ENCODE peak calls at places on chromosomes 7 and 10, in seven cellular contexts. One of them, this sample, is unnamed.

GRCh38 chr7:87506243-87507180 is 31.0 kb upstream of the ABCB4 start:
- DNase-seq in left ventricle myocardium inferior: no peak
- DNase-seq in T-helper 1 cell: no peak
- DNase-seq in right atrium auricular region: no peak
- DNase-seq in memory B cell: no peak
- DNase-seq in mesendoderm: no peak
- DNase-seq in spleen: no peak
- DNase-seq in this sample: no peak

GRCh38 chr10:133236411-133237240 is 1.0 kb upstream of the VENTX start:
- DNase-seq in left ventricle myocardium inferior: no peak
- DNase-seq in T-helper 1 cell: no peak
- DNase-seq in right atrium auricular region: no peak
- DNase-seq in memory B cell: no peak
- DNase-seq in mesendoderm: no peak
- DNase-seq in spleen: no peak
- DNase-seq in this sample: no peak

GRCh38 chr10:98620503-98620902 is 173.8 kb upstream of the HPS1 start:
- DNase-seq in left ventricle myocardium inferior: no peak
- DNase-seq in T-helper 1 cell: no peak
- DNase-seq in right atrium auricular region: no peak
- DNase-seq in memory B cell: no peak
- DNase-seq in mesendoderm: peak; percentile 67
- DNase-seq in spleen: no peak
- DNase-seq in this sample: peak; percentile 52

GRCh38 chr10:76026931-76027330 is 595.5 kb downstream of the LRMDA start:
- DNase-seq in left ventricle myocardium inferior: no peak
- DNase-seq in T-helper 1 cell: no peak
- DNase-seq in right atrium auricular region: no peak
- DNase-seq in memory B cell: no peak
- DNase-seq in mesendoderm: peak; percentile 39
- DNase-seq in spleen: no peak
- DNase-seq in this sample: no peak

GRCh38 chr7:80623465-80624252 is 14.8 kb upstream of the CD36 start:
- DNase-seq in left ventricle myocardium inferior: no peak
- DNase-seq in T-helper 1 cell: no peak
- DNase-seq in right atrium auricular region: no peak
- DNase-seq in memory B cell: no peak
- DNase-seq in mesendoderm: peak; percentile 27
- DNase-seq in spleen: no peak
- DNase-seq in this sample: no peak

GRCh38 chr7:24716480-24717246 is 40.6 kb downstream of the GSDME start:
- DNase-seq in left ventricle myocardium inferior: no peak
- DNase-seq in T-helper 1 cell: no peak
- DNase-seq in right atrium auricular region: peak; percentile 18
- DNase-seq in memory B cell: no peak
- DNase-seq in mesendoderm: no peak
- DNase-seq in spleen: peak; percentile 51
- DNase-seq in this sample: no peak

GRCh38 chr7:78377532-78377931 is 579.0 kb downstream of the PHTF2 start:
- DNase-seq in left ventricle myocardium inferior: no peak
- DNase-seq in T-helper 1 cell: no peak
- DNase-seq in right atrium auricular region: no peak
- DNase-seq in memory B cell: no peak
- DNase-seq in mesendoderm: no peak
- DNase-seq in spleen: no peak
- DNase-seq in this sample: no peak

GRCh38 chr10:113399051-113399450 is 153.8 kb upstream of the HABP2 start:
- DNase-seq in left ventricle myocardium inferior: no peak
- DNase-seq in T-helper 1 cell: no peak
- DNase-seq in right atrium auricular region: no peak
- DNase-seq in memory B cell: no peak
- DNase-seq in mesendoderm: no peak
- DNase-seq in spleen: no peak
- DNase-seq in this sample: no peak

GRCh38 chr10:5157501-5157900 is 27.4 kb downstream of the AKR1C8 start:
- DNase-seq in left ventricle myocardium inferior: no peak
- DNase-seq in T-helper 1 cell: no peak
- DNase-seq in right atrium auricular region: no peak
- DNase-seq in memory B cell: no peak
- DNase-seq in mesendoderm: no peak
- DNase-seq in spleen: no peak
- DNase-seq in this sample: no peak

GRCh38 chr10:33337335-33337854 is 2.9 kb upstream of the NRP1 start:
- DNase-seq in left ventricle myocardium inferior: peak; percentile 31
- DNase-seq in T-helper 1 cell: no peak
- DNase-seq in right atrium auricular region: no peak
- DNase-seq in memory B cell: no peak
- DNase-seq in mesendoderm: peak; percentile 45
- DNase-seq in spleen: no peak
- DNase-seq in this sample: no peak

GRCh38 chr10:127694580-127695193 is 42.3 kb upstream of the FOXI2 start:
- DNase-seq in left ventricle myocardium inferior: no peak
- DNase-seq in T-helper 1 cell: no peak
- DNase-seq in right atrium auricular region: no peak
- DNase-seq in memory B cell: no peak
- DNase-seq in mesendoderm: peak; percentile 89
- DNase-seq in spleen: no peak
- DNase-seq in this sample: peak; percentile 72

GRCh38 chr10:100999742-101000601 is at the start of gene LZTS2:
- DNase-seq in left ventricle myocardium inferior: no peak
- DNase-seq in T-helper 1 cell: no peak
- DNase-seq in right atrium auricular region: no peak
- DNase-seq in memory B cell: no peak
- DNase-seq in mesendoderm: peak; percentile 58
- DNase-seq in spleen: peak; percentile 82
- DNase-seq in this sample: no peak

GRCh38 chr10:62501547-62501946 is 127.4 kb downstream of the ZNF365 start:
- DNase-seq in left ventricle myocardium inferior: no peak
- DNase-seq in T-helper 1 cell: no peak
- DNase-seq in right atrium auricular region: no peak
- DNase-seq in memory B cell: no peak
- DNase-seq in mesendoderm: no peak
- DNase-seq in spleen: no peak
- DNase-seq in this sample: no peak

GRCh38 chr10:115968236-115968635 is 304.8 kb downstream of the GFRA1 start:
- DNase-seq in left ventricle myocardium inferior: no peak
- DNase-seq in T-helper 1 cell: no peak
- DNase-seq in right atrium auricular region: no peak
- DNase-seq in memory B cell: no peak
- DNase-seq in mesendoderm: peak; percentile 32
- DNase-seq in spleen: no peak
- DNase-seq in this sample: no peak

GRCh38 chr10:132104471-132105301 is 38.9 kb downstream of the JAKMIP3 start:
- DNase-seq in left ventricle myocardium inferior: no peak
- DNase-seq in T-helper 1 cell: no peak
- DNase-seq in right atrium auricular region: peak; percentile 55
- DNase-seq in memory B cell: no peak
- DNase-seq in mesendoderm: no peak
- DNase-seq in spleen: peak; percentile 64
- DNase-seq in this sample: no peak

GRCh38 chr7:105787793-105788192 is 88.6 kb downstream of the ATXN7L1 start:
- DNase-seq in left ventricle myocardium inferior: no peak
- DNase-seq in T-helper 1 cell: no peak
- DNase-seq in right atrium auricular region: no peak
- DNase-seq in memory B cell: no peak
- DNase-seq in mesendoderm: no peak
- DNase-seq in spleen: no peak
- DNase-seq in this sample: no peak

GRCh38 chr7:101287032-101287431 is 34.6 kb downstream of the IFT22 start:
- DNase-seq in left ventricle myocardium inferior: no peak
- DNase-seq in T-helper 1 cell: no peak
- DNase-seq in right atrium auricular region: no peak
- DNase-seq in memory B cell: no peak
- DNase-seq in mesendoderm: no peak
- DNase-seq in spleen: no peak
- DNase-seq in this sample: no peak

GRCh38 chr7:127897704-127898454 is 133.4 kb downstream of the LRRC4 start:
- DNase-seq in left ventricle myocardium inferior: no peak
- DNase-seq in T-helper 1 cell: no peak
- DNase-seq in right atrium auricular region: no peak
- DNase-seq in memory B cell: no peak
- DNase-seq in mesendoderm: no peak
- DNase-seq in spleen: no peak
- DNase-seq in this sample: no peak

GRCh38 chr7:18849130-18849529 is 268.3 kb downstream of the TWIST1 start:
- DNase-seq in left ventricle myocardium inferior: no peak
- DNase-seq in T-helper 1 cell: no peak
- DNase-seq in right atrium auricular region: no peak
- DNase-seq in memory B cell: no peak
- DNase-seq in mesendoderm: no peak
- DNase-seq in spleen: no peak
- DNase-seq in this sample: no peak

GRCh38 chr10:59907918-59908807 is 1.8 kb upstream of the CCDC6 start:
- DNase-seq in left ventricle myocardium inferior: no peak
- DNase-seq in T-helper 1 cell: peak; percentile 33
- DNase-seq in right atrium auricular region: peak; percentile 84
- DNase-seq in memory B cell: peak; percentile 26
- DNase-seq in mesendoderm: peak; percentile 99
- DNase-seq in spleen: no peak
- DNase-seq in this sample: peak; percentile 93

GRCh38 chr10:3780766-3781457 is 4.1 kb downstream of the KLF6 start:
- DNase-seq in left ventricle myocardium inferior: no peak
- DNase-seq in T-helper 1 cell: no peak
- DNase-seq in right atrium auricular region: no peak
- DNase-seq in memory B cell: peak; percentile 45
- DNase-seq in mesendoderm: peak; percentile 26
- DNase-seq in spleen: peak; percentile 83
- DNase-seq in this sample: no peak

GRCh38 chr10:4984971-4985594 is 18.6 kb downstream of the AKR1C2 start:
- DNase-seq in left ventricle myocardium inferior: no peak
- DNase-seq in T-helper 1 cell: no peak
- DNase-seq in right atrium auricular region: no peak
- DNase-seq in memory B cell: no peak
- DNase-seq in mesendoderm: peak; percentile 49
- DNase-seq in spleen: no peak
- DNase-seq in this sample: no peak

GRCh38 chr10:131658476-131659110 is 242.2 kb upstream of the PPP2R2D start:
- DNase-seq in left ventricle myocardium inferior: no peak
- DNase-seq in T-helper 1 cell: no peak
- DNase-seq in right atrium auricular region: no peak
- DNase-seq in memory B cell: no peak
- DNase-seq in mesendoderm: no peak
- DNase-seq in spleen: peak; percentile 41
- DNase-seq in this sample: no peak

GRCh38 chr7:8594115-8594514 is 160.7 kb downstream of the NXPH1 start:
- DNase-seq in left ventricle myocardium inferior: no peak
- DNase-seq in T-helper 1 cell: no peak
- DNase-seq in right atrium auricular region: no peak
- DNase-seq in memory B cell: no peak
- DNase-seq in mesendoderm: no peak
- DNase-seq in spleen: no peak
- DNase-seq in this sample: no peak

GRCh38 chr7:101588131-101588935 is 40.8 kb downstream of the MYL10 start:
- DNase-seq in left ventricle myocardium inferior: no peak
- DNase-seq in T-helper 1 cell: no peak
- DNase-seq in right atrium auricular region: no peak
- DNase-seq in memory B cell: no peak
- DNase-seq in mesendoderm: no peak
- DNase-seq in spleen: no peak
- DNase-seq in this sample: no peak

GRCh38 chr7:134886353-134887057 is 99.8 kb upstream of the AGBL3 start:
- DNase-seq in left ventricle myocardium inferior: peak; percentile 62
- DNase-seq in T-helper 1 cell: no peak
- DNase-seq in right atrium auricular region: no peak
- DNase-seq in memory B cell: no peak
- DNase-seq in mesendoderm: peak; percentile 52
- DNase-seq in spleen: no peak
- DNase-seq in this sample: no peak

GRCh38 chr7:24728121-24728500 is 29.2 kb downstream of the GSDME start:
- DNase-seq in left ventricle myocardium inferior: no peak
- DNase-seq in T-helper 1 cell: no peak
- DNase-seq in right atrium auricular region: no peak
- DNase-seq in memory B cell: no peak
- DNase-seq in mesendoderm: no peak
- DNase-seq in spleen: no peak
- DNase-seq in this sample: no peak

GRCh38 chr7:154388412-154388811 is 336.2 kb downstream of the DPP6 start:
- DNase-seq in left ventricle myocardium inferior: no peak
- DNase-seq in T-helper 1 cell: no peak
- DNase-seq in right atrium auricular region: no peak
- DNase-seq in memory B cell: no peak
- DNase-seq in mesendoderm: no peak
- DNase-seq in spleen: no peak
- DNase-seq in this sample: no peak

GRCh38 chr7:55130554-55131198 is 111.9 kb downstream of the EGFR start:
- DNase-seq in left ventricle myocardium inferior: peak; percentile 55
- DNase-seq in T-helper 1 cell: no peak
- DNase-seq in right atrium auricular region: no peak
- DNase-seq in memory B cell: no peak
- DNase-seq in mesendoderm: no peak
- DNase-seq in spleen: no peak
- DNase-seq in this sample: no peak

GRCh38 chr7:66697451-66698438 is 42.8 kb upstream of the RABGEF1 start:
- DNase-seq in left ventricle myocardium inferior: peak; percentile 35
- DNase-seq in T-helper 1 cell: no peak
- DNase-seq in right atrium auricular region: no peak
- DNase-seq in memory B cell: no peak
- DNase-seq in mesendoderm: no peak
- DNase-seq in spleen: no peak
- DNase-seq in this sample: no peak

GRCh38 chr7:153567426-153567825 is 484.8 kb upstream of the DPP6 start:
- DNase-seq in left ventricle myocardium inferior: peak; percentile 59
- DNase-seq in T-helper 1 cell: no peak
- DNase-seq in right atrium auricular region: no peak
- DNase-seq in memory B cell: no peak
- DNase-seq in mesendoderm: no peak
- DNase-seq in spleen: no peak
- DNase-seq in this sample: no peak

GRCh38 chr7:67765481-67765880 is 768.8 kb downstream of the TYW1 start:
- DNase-seq in left ventricle myocardium inferior: no peak
- DNase-seq in T-helper 1 cell: no peak
- DNase-seq in right atrium auricular region: no peak
- DNase-seq in memory B cell: no peak
- DNase-seq in mesendoderm: no peak
- DNase-seq in spleen: no peak
- DNase-seq in this sample: no peak

GRCh38 chr7:82678716-82679115 is 235.1 kb upstream of the CACNA2D1 start:
- DNase-seq in left ventricle myocardium inferior: no peak
- DNase-seq in T-helper 1 cell: no peak
- DNase-seq in right atrium auricular region: no peak
- DNase-seq in memory B cell: no peak
- DNase-seq in mesendoderm: peak; percentile 50
- DNase-seq in spleen: no peak
- DNase-seq in this sample: no peak

GRCh38 chr7:27961255-27961654 is 219.3 kb downstream of the JAZF1 start:
- DNase-seq in left ventricle myocardium inferior: no peak
- DNase-seq in T-helper 1 cell: no peak
- DNase-seq in right atrium auricular region: no peak
- DNase-seq in memory B cell: no peak
- DNase-seq in mesendoderm: no peak
- DNase-seq in spleen: no peak
- DNase-seq in this sample: no peak

GRCh38 chr10:64619068-64619467 is 1097.9 kb downstream of the REEP3 start:
- DNase-seq in left ventricle myocardium inferior: no peak
- DNase-seq in T-helper 1 cell: no peak
- DNase-seq in right atrium auricular region: no peak
- DNase-seq in memory B cell: no peak
- DNase-seq in mesendoderm: peak; percentile 21
- DNase-seq in spleen: no peak
- DNase-seq in this sample: no peak

GRCh38 chr10:43082087-43082486 is 5.2 kb downstream of the RET start:
- DNase-seq in left ventricle myocardium inferior: no peak
- DNase-seq in T-helper 1 cell: no peak
- DNase-seq in right atrium auricular region: no peak
- DNase-seq in memory B cell: no peak
- DNase-seq in mesendoderm: no peak
- DNase-seq in spleen: no peak
- DNase-seq in this sample: no peak

GRCh38 chr7:128781126-128781525 is 5.5 kb upstream of the OPN1SW start:
- DNase-seq in left ventricle myocardium inferior: no peak
- DNase-seq in T-helper 1 cell: no peak
- DNase-seq in right atrium auricular region: no peak
- DNase-seq in memory B cell: no peak
- DNase-seq in mesendoderm: peak; percentile 23
- DNase-seq in spleen: no peak
- DNase-seq in this sample: no peak

GRCh38 chr7:1096156-1097119 is 8.5 kb downstream of the GPER1 start:
- DNase-seq in left ventricle myocardium inferior: no peak
- DNase-seq in T-helper 1 cell: no peak
- DNase-seq in right atrium auricular region: no peak
- DNase-seq in memory B cell: no peak
- DNase-seq in mesendoderm: no peak
- DNase-seq in spleen: peak; percentile 77
- DNase-seq in this sample: no peak

This sample was measured in iPS DF 19.7.